ENCODE peak calls at places on chromosomes 4 and X, in six cellular contexts. G is psoas muscle, U is sigmoid colon, Y is omental fat pad, M is fibroblast of mammary gland, L is AG04450. A is an unnamed sample.

GRCh38 chrX:136386821-136387220 is 86.1 kb downstream of the ADGRG4 start:
- DNase-seq in G (no peak), U (no peak), Y (no peak), M (no peak), L (no peak), A (no peak)

GRCh38 chr4:23582671-23583070 is 307.2 kb downstream of the PPARGC1A start:
- DNase-seq in G (no peak), U (no peak), Y (no peak), M (no peak), L (no peak), A (no peak)

GRCh38 chr4:69591374-69591773 is 48.1 kb downstream of the UGT2A2 start:
- DNase-seq in G (no peak), U (no peak), Y (no peak), M (no peak), L (no peak), A (no peak)

GRCh38 chrX:48573690-48574269 is 504 bp upstream of the RBM3 start:
- DNase-seq in G (peak), U (peak), Y (no peak), M (no peak), L (no peak), A (peak)

GRCh38 chrX:46683023-46683422 is 75.9 kb downstream of the SLC9A7 start:
- DNase-seq in G (no peak), U (no peak), Y (no peak), M (no peak), L (no peak), A (no peak)

GRCh38 chr4:98447648-98448047 is 186.5 kb downstream of the RAP1GDS1 start:
- DNase-seq in G (no peak), U (no peak), Y (no peak), M (no peak), L (no peak), A (no peak)

GRCh38 chrX:66014084-66014483 is 25.8 kb downstream of the VSIG4 start:
- DNase-seq in G (no peak), U (no peak), Y (no peak), M (no peak), L (no peak), A (no peak)

GRCh38 chr4:60500860-60501259 is 699.3 kb upstream of the ADGRL3 start:
- DNase-seq in G (no peak), U (no peak), Y (no peak), M (no peak), L (no peak), A (no peak)

GRCh38 chr4:111066447-111066846 is 443.6 kb upstream of the PITX2 start:
- DNase-seq in G (no peak), U (no peak), Y (no peak), M (peak), L (no peak), A (no peak)

GRCh38 chr4:168600796-168601583 is 104.1 kb downstream of the PALLD start:
- DNase-seq in G (no peak), U (no peak), Y (no peak), M (no peak), L (no peak), A (no peak)

GRCh38 chr4:168631241-168632151 is 134.6 kb downstream of the PALLD start:
- DNase-seq in G (peak), U (peak), Y (no peak), M (peak), L (no peak), A (no peak)

GRCh38 chrX:150226223-150226965 is 136.7 kb upstream of the MAMLD1 start:
- DNase-seq in G (no peak), U (peak), Y (no peak), M (no peak), L (no peak), A (no peak)

GRCh38 chrX:71103110-71103983 is 3.2 kb downstream of the CXorf65 start:
- DNase-seq in G (peak), U (peak), Y (no peak), M (no peak), L (no peak), A (no peak)

GRCh38 chrX:138748480-138748879 is 37.0 kb upstream of the FGF13 start:
- DNase-seq in G (no peak), U (no peak), Y (no peak), M (peak), L (no peak), A (no peak)

GRCh38 chr4:55546633-55547460 is at the start of gene CLOCK:
- DNase-seq in G (peak), U (peak), Y (peak), M (peak), L (peak), A (peak)

GRCh38 chr4:55547461-55547770 is 707 bp upstream of the CLOCK start:
- DNase-seq in G (no peak), U (peak), Y (no peak), M (no peak), L (no peak), A (no peak)

GRCh38 chr4:55545133-55545532 is 1.6 kb downstream of the CLOCK start:
- DNase-seq in G (no peak), U (no peak), Y (no peak), M (peak), L (no peak), A (no peak)

GRCh38 chr4:55545681-55546632 is 752 bp downstream of the CLOCK start:
- DNase-seq in G (peak), U (peak), Y (peak), M (peak), L (no peak), A (peak)

DNA sequence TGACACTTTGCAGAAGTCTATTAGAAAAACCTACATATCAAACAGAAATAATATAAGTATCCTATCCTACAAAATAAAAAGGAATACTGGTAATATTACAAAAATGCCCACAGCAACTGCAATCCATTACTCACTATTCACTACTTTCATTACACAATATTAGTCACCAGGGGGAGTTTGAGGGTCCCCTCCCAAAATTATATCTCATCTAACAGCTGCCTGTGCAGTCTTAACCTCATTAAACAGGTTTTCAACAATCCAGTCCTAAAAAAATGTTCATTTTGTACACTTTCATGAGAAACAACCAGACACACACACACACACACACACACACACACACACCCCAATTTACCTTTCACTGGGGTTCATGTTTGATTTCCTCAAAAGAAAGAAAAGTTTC is 2.9 kb downstream of the CLOCK start:
- DNase-seq in G (no peak), U (no peak), Y (no peak), M (peak), L (no peak), A (no peak)
- TF ChIP-seq CTCF in G (no peak), U (no peak), Y (no peak), M (no peak), L (no peak), A (no peak)

DNA sequence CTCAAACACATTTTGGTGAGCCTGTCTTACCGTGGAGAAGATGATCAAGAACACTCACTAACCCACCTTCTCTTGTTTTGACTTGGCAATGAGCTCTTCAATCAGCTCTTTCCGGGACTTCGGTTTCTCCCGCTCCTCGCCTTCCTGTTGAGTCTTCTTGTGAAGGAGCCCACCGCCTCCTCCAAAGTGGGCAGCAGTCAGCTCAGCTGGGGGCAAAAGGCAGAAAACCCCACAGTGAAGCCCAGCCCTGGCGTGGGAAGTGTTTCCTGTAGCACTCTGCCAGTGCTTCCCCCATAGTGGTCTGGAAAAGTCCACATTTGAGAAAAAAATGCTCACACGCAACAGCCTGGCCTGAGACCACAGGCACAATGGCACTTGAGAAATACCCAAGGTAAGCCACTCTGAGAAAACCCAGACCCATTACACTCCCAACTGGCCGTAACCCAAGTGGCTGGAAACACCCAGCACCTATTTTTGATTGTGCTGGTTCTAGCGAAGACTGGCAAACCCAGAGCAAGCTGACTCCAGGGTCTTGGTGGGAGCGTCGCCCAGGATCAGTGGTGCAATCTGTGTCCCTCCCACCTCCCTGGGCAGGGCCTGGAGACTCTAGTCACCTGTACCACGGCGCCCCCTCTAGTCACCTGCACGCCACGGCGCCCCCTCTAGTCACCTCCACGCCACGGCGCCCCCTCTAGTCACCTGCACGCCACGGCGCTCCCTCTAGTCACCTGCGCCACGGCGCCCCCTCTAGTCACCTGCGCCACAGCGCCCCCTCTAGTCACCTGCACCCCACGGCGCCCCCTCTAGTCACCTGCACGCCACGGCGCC is 8.6 kb downstream of the NOP14 start:
- DNase-seq in G (no peak), U (no peak), Y (no peak), M (no peak), L (no peak), A (no peak)
- TF ChIP-seq CTCF in G (no peak), U (no peak), Y (no peak), M (no peak), L (no peak), A (peak)

GRCh38 chrX:155179343-155179997 is 36.8 kb upstream of the VBP1 start:
- DNase-seq in G (no peak), U (no peak), Y (no peak), M (no peak), L (no peak), A (no peak)
- TF ChIP-seq CTCF in G (no peak), U (no peak), Y (no peak), M (no peak), L (no peak), A (no peak)

DNA sequence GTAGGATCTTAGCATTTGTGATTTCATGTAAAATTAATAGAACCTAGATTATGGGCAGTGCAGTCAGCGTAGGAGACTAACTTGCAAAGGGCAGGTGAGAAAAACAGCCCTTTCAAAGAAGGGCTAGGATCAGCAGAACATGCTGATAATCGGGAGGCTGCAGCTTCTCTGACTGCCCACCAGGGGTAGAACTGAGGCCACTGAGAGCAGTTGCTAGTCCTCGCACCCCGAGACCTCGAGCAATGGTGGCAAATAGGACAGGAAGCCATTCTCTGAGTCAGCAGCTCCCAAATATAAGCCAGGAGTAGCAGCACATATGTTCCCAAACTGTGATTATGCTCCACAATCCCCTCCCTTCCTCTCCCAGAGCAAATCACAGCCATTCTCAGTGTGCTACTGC is 186.4 kb downstream of the MSL3 start:
- DNase-seq in G (no peak), U (no peak), Y (no peak), M (peak), L (no peak), A (no peak)
- TF ChIP-seq CTCF in G (no peak), U (no peak), Y (no peak), M (peak), L (peak), A (no peak)